ENCODE peak calls at places on chromosome 20, in six cellular contexts. One of them, this sample, is unnamed.

GRCh38 chr20:48149887-48150286 is 364.6 kb upstream of the SULF2 start:
- DNase-seq in HCT116: no peak
- DNase-seq in astrocyte: no peak
- DNase-seq in Calu3: no peak
- DNase-seq in activated B cell treated with CpG ODN at 0.5 μM for 24 hours: no peak
- DNase-seq in epithelial cell of esophagus: no peak
- DNase-seq in this sample: no peak

GRCh38 chr20:10679269-10679668 is 5.5 kb upstream of the JAG1 start:
- DNase-seq in HCT116: no peak
- DNase-seq in astrocyte: no peak
- DNase-seq in Calu3: no peak
- DNase-seq in activated B cell treated with CpG ODN at 0.5 μM for 24 hours: no peak
- DNase-seq in epithelial cell of esophagus: peak
- DNase-seq in this sample: peak

GRCh38 chr20:6575912-6576391 is 191.5 kb upstream of the BMP2 start:
- DNase-seq in HCT116: no peak
- DNase-seq in astrocyte: peak
- DNase-seq in Calu3: no peak
- DNase-seq in activated B cell treated with CpG ODN at 0.5 μM for 24 hours: no peak
- DNase-seq in epithelial cell of esophagus: peak
- DNase-seq in this sample: no peak

GRCh38 chr20:49747707-49748524 is 34.2 kb upstream of the B4GALT5 start:
- DNase-seq in HCT116: no peak
- DNase-seq in astrocyte: peak
- DNase-seq in Calu3: peak
- DNase-seq in activated B cell treated with CpG ODN at 0.5 μM for 24 hours: no peak
- DNase-seq in epithelial cell of esophagus: no peak
- DNase-seq in this sample: peak

GRCh38 chr20:31698803-31699718 is 23.6 kb downstream of the BCL2L1 start:
- DNase-seq in HCT116: peak
- DNase-seq in astrocyte: peak
- DNase-seq in Calu3: peak
- DNase-seq in activated B cell treated with CpG ODN at 0.5 μM for 24 hours: no peak
- DNase-seq in epithelial cell of esophagus: peak
- DNase-seq in this sample: peak

GRCh38 chr20:63566395-63567131 is 7.5 kb downstream of the HELZ2 start:
- DNase-seq in HCT116: no peak
- DNase-seq in astrocyte: no peak
- DNase-seq in Calu3: no peak
- DNase-seq in activated B cell treated with CpG ODN at 0.5 μM for 24 hours: no peak
- DNase-seq in epithelial cell of esophagus: no peak
- DNase-seq in this sample: no peak

GRCh38 chr20:12153616-12154015 is 235.9 kb downstream of the BTBD3 start:
- DNase-seq in HCT116: no peak
- DNase-seq in astrocyte: peak
- DNase-seq in Calu3: no peak
- DNase-seq in activated B cell treated with CpG ODN at 0.5 μM for 24 hours: no peak
- DNase-seq in epithelial cell of esophagus: no peak
- DNase-seq in this sample: peak

GRCh38 chr20:8722277-8722928 is 346.5 kb upstream of the PLCB4 start:
- DNase-seq in HCT116: peak
- DNase-seq in astrocyte: peak
- DNase-seq in Calu3: peak
- DNase-seq in activated B cell treated with CpG ODN at 0.5 μM for 24 hours: no peak
- DNase-seq in epithelial cell of esophagus: peak
- DNase-seq in this sample: peak

GRCh38 chr20:53576586-53577318 is 16.9 kb downstream of the ZNF217 start:
- DNase-seq in HCT116: no peak
- DNase-seq in astrocyte: no peak
- DNase-seq in Calu3: no peak
- DNase-seq in activated B cell treated with CpG ODN at 0.5 μM for 24 hours: no peak
- DNase-seq in epithelial cell of esophagus: no peak
- DNase-seq in this sample: no peak

GRCh38 chr20:49979030-49979832 is 3.5 kb upstream of the SNAI1 start:
- DNase-seq in HCT116: peak
- DNase-seq in astrocyte: no peak
- DNase-seq in Calu3: peak
- DNase-seq in activated B cell treated with CpG ODN at 0.5 μM for 24 hours: peak
- DNase-seq in epithelial cell of esophagus: no peak
- DNase-seq in this sample: peak

GRCh38 chr20:42749548-42749947 is 440.2 kb downstream of the PTPRT start:
- DNase-seq in HCT116: no peak
- DNase-seq in astrocyte: no peak
- DNase-seq in Calu3: no peak
- DNase-seq in activated B cell treated with CpG ODN at 0.5 μM for 24 hours: no peak
- DNase-seq in epithelial cell of esophagus: no peak
- DNase-seq in this sample: no peak

GRCh38 chr20:48374986-48375715 is 452.6 kb downstream of the PREX1 start:
- DNase-seq in HCT116: no peak
- DNase-seq in astrocyte: no peak
- DNase-seq in Calu3: no peak
- DNase-seq in activated B cell treated with CpG ODN at 0.5 μM for 24 hours: no peak
- DNase-seq in epithelial cell of esophagus: no peak
- DNase-seq in this sample: no peak

GRCh38 chr20:35724321-35725230 is 17.5 kb downstream of the RBM39 start:
- DNase-seq in HCT116: no peak
- DNase-seq in astrocyte: no peak
- DNase-seq in Calu3: no peak
- DNase-seq in activated B cell treated with CpG ODN at 0.5 μM for 24 hours: no peak
- DNase-seq in epithelial cell of esophagus: no peak
- DNase-seq in this sample: no peak

GRCh38 chr20:20365593-20365992 is 2.3 kb upstream of the INSM1 start:
- DNase-seq in HCT116: no peak
- DNase-seq in astrocyte: no peak
- DNase-seq in Calu3: no peak
- DNase-seq in activated B cell treated with CpG ODN at 0.5 μM for 24 hours: no peak
- DNase-seq in epithelial cell of esophagus: no peak
- DNase-seq in this sample: no peak

GRCh38 chr20:20367681-20368413 is at the start of gene INSM1:
- DNase-seq in HCT116: no peak
- DNase-seq in astrocyte: no peak
- DNase-seq in Calu3: no peak
- DNase-seq in activated B cell treated with CpG ODN at 0.5 μM for 24 hours: no peak
- DNase-seq in epithelial cell of esophagus: no peak
- DNase-seq in this sample: no peak

GRCh38 chr20:20366551-20366895 is 1.4 kb upstream of the INSM1 start:
- DNase-seq in HCT116: no peak
- DNase-seq in astrocyte: no peak
- DNase-seq in Calu3: no peak
- DNase-seq in activated B cell treated with CpG ODN at 0.5 μM for 24 hours: no peak
- DNase-seq in epithelial cell of esophagus: no peak
- DNase-seq in this sample: no peak

GRCh38 chr20:20368414-20369352 is 779 bp downstream of the INSM1 start:
- DNase-seq in HCT116: no peak
- DNase-seq in astrocyte: no peak
- DNase-seq in Calu3: no peak
- DNase-seq in activated B cell treated with CpG ODN at 0.5 μM for 24 hours: peak
- DNase-seq in epithelial cell of esophagus: no peak
- DNase-seq in this sample: no peak

GRCh38 chr20:20366896-20367680 is 816 bp upstream of the INSM1 start:
- DNase-seq in HCT116: no peak
- DNase-seq in astrocyte: no peak
- DNase-seq in Calu3: no peak
- DNase-seq in activated B cell treated with CpG ODN at 0.5 μM for 24 hours: no peak
- DNase-seq in epithelial cell of esophagus: no peak
- DNase-seq in this sample: no peak
- TF ChIP-seq CTCF in HCT116: no peak
- TF ChIP-seq CTCF in astrocyte: no peak
- TF ChIP-seq CTCF in Calu3: no peak
- TF ChIP-seq CTCF in activated B cell treated with CpG ODN at 0.5 μM for 24 hours: no peak
- TF ChIP-seq CTCF in epithelial cell of esophagus: no peak
- TF ChIP-seq CTCF in this sample: no peak

GRCh38 chr20:58245181-58245891 is 16.9 kb upstream of the ANKRD60 start:
- DNase-seq in HCT116: no peak
- DNase-seq in astrocyte: no peak
- DNase-seq in Calu3: no peak
- DNase-seq in activated B cell treated with CpG ODN at 0.5 μM for 24 hours: no peak
- DNase-seq in epithelial cell of esophagus: no peak
- DNase-seq in this sample: no peak

GRCh38 chr20:58245931-58246330 is 17.5 kb upstream of the ANKRD60 start:
- DNase-seq in HCT116: no peak
- DNase-seq in astrocyte: no peak
- DNase-seq in Calu3: no peak
- DNase-seq in activated B cell treated with CpG ODN at 0.5 μM for 24 hours: no peak
- DNase-seq in epithelial cell of esophagus: no peak
- DNase-seq in this sample: no peak

GRCh38 chr20:58243653-58244410 is 15.4 kb upstream of the ANKRD60 start:
- DNase-seq in HCT116: no peak
- DNase-seq in astrocyte: peak
- DNase-seq in Calu3: no peak
- DNase-seq in activated B cell treated with CpG ODN at 0.5 μM for 24 hours: no peak
- DNase-seq in epithelial cell of esophagus: no peak
- DNase-seq in this sample: no peak

GRCh38 chr20:58244517-58245030 is 16.1 kb upstream of the ANKRD60 start:
- DNase-seq in HCT116: no peak
- DNase-seq in astrocyte: no peak
- DNase-seq in Calu3: no peak
- DNase-seq in activated B cell treated with CpG ODN at 0.5 μM for 24 hours: no peak
- DNase-seq in epithelial cell of esophagus: no peak
- DNase-seq in this sample: no peak

DNA sequence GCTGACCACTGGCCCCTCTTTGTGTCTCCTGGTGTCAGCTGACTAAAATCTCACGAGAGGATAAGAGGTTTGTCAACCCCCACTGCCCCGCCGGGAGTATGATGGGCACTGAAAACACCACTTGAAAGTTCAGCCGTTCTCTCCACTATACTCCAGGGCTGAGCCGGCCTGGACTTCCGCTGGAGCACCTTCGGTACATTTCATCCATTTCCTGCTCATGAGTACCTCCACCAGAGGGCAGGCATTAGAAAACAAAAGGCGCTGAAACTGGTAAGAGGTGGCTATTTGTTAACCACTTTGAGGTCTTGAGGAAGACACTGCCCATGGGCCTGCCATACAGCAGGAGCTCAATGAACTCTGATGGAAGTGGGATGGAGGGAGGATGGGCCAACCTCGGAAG is 17.9 kb upstream of the ANKRD60 start:
- DNase-seq in HCT116: no peak
- DNase-seq in astrocyte: peak
- DNase-seq in Calu3: peak
- DNase-seq in activated B cell treated with CpG ODN at 0.5 μM for 24 hours: no peak
- DNase-seq in epithelial cell of esophagus: peak
- DNase-seq in this sample: peak
- TF ChIP-seq CTCF in HCT116: peak
- TF ChIP-seq CTCF in astrocyte: peak
- TF ChIP-seq CTCF in Calu3: peak
- TF ChIP-seq CTCF in activated B cell treated with CpG ODN at 0.5 μM for 24 hours: no peak
- TF ChIP-seq CTCF in epithelial cell of esophagus: peak
- TF ChIP-seq CTCF in this sample: peak

DNA sequence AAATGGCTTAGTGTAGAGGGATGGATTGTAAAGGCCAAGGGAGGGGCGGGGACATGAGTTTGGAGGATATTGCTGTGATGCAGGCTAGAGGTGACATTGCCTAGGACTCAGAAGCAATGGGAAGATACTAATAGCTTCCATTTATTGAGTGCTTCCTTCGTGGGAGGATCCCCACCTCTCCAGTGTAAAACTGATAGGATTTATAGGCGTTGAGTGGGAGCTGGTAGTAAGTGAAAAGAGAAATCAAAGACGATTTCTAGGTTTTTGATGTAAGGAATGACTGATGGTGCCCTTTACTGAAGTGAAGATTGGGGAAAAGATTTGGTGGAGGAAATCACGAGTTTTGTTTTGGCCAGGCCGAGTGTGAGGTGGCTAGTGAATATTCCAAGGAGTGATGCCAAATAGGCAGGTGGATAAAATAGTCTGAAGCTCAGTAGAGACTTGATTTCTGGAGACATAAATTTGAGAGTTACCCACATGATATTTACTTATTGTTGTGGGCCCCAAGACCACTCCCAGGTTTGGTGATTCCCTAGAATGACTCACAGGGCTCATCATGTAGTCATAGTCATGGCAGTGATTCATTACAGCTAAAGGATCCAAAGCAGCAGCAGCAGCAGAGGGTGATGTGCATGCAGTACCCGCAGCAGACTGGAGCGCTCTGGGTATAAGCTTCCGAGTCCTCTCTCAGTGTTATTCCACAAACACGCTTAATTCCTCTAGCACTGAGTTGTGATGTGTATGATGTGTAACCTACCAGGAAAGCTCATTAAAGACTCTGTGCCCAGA is 10.2 kb downstream of the RPRD1B start:
- DNase-seq in HCT116: no peak
- DNase-seq in astrocyte: peak
- DNase-seq in Calu3: no peak
- DNase-seq in activated B cell treated with CpG ODN at 0.5 μM for 24 hours: no peak
- DNase-seq in epithelial cell of esophagus: peak
- DNase-seq in this sample: peak
- TF ChIP-seq CTCF in HCT116: no peak
- TF ChIP-seq CTCF in astrocyte: peak
- TF ChIP-seq CTCF in Calu3: no peak
- TF ChIP-seq CTCF in activated B cell treated with CpG ODN at 0.5 μM for 24 hours: no peak
- TF ChIP-seq CTCF in epithelial cell of esophagus: peak
- TF ChIP-seq CTCF in this sample: no peak

GRCh38 chr20:33729101-33729500 is 2.7 kb upstream of the ZNF341 start:
- DNase-seq in HCT116: no peak
- DNase-seq in astrocyte: no peak
- DNase-seq in Calu3: no peak
- DNase-seq in activated B cell treated with CpG ODN at 0.5 μM for 24 hours: no peak
- DNase-seq in epithelial cell of esophagus: no peak
- DNase-seq in this sample: no peak

GRCh38 chr20:33731693-33732165 is at the start of gene ZNF341:
- DNase-seq in HCT116: peak
- DNase-seq in astrocyte: no peak
- DNase-seq in Calu3: no peak
- DNase-seq in activated B cell treated with CpG ODN at 0.5 μM for 24 hours: no peak
- DNase-seq in epithelial cell of esophagus: peak
- DNase-seq in this sample: peak

GRCh38 chr20:33733654-33734576 is 2.1 kb downstream of the ZNF341 start:
- DNase-seq in HCT116: no peak
- DNase-seq in astrocyte: peak
- DNase-seq in Calu3: peak
- DNase-seq in activated B cell treated with CpG ODN at 0.5 μM for 24 hours: peak
- DNase-seq in epithelial cell of esophagus: peak
- DNase-seq in this sample: peak

GRCh38 chr20:33730946-33731692 is 677 bp upstream of the ZNF341 start:
- DNase-seq in HCT116: no peak
- DNase-seq in astrocyte: no peak
- DNase-seq in Calu3: no peak
- DNase-seq in activated B cell treated with CpG ODN at 0.5 μM for 24 hours: no peak
- DNase-seq in epithelial cell of esophagus: no peak
- DNase-seq in this sample: no peak

DNA sequence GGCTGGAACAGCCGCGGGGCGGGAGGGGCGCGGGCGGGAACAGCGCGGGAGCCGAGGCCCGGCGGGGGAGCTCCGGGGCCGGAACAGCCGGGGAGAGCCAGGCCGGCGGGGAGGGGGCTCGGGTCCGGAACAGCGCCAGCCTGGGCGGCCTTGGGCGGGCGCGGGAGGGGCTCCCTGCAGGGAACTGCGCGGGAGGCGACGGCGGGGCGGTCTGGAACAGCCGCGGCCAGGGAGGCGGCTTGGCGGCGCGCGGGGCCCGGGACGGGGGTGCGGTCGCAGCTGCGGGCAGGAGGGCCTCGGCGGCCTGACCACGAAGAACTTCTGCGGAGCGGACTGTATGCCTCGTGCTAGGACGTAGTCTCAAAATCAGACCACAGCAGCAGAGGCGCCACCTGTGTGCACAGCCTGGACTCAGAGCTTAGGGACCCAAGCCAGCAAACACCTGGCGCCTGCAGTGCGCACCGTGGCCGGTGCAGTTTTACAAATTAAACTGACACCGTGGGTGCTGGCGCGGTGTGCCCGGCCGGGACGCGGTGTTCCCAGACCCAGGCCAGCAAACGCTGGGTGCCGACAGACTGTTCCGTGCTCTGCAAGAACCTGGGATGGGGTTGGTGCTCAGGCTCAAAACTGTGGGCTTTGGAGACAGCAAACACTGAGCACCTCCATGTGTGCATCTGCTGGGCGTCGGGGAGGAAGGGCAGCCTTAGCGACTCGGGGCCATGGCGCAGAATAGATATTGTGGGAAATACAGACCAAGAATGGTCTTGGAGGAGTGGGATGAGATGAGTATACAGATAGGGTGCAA is 572 bp downstream of the ZNF341 start:
- DNase-seq in HCT116: peak
- DNase-seq in astrocyte: peak
- DNase-seq in Calu3: peak
- DNase-seq in activated B cell treated with CpG ODN at 0.5 μM for 24 hours: peak
- DNase-seq in epithelial cell of esophagus: peak
- DNase-seq in this sample: peak
- TF ChIP-seq CTCF in HCT116: peak
- TF ChIP-seq CTCF in astrocyte: no peak
- TF ChIP-seq CTCF in Calu3: no peak
- TF ChIP-seq CTCF in activated B cell treated with CpG ODN at 0.5 μM for 24 hours: no peak
- TF ChIP-seq CTCF in epithelial cell of esophagus: peak
- TF ChIP-seq CTCF in this sample: no peak

This sample was measured in MCF 10A.